ENCODE peak calls at places on chromosome 17, in four cellular contexts. One of them, this sample, is unnamed.

GRCh38 chr17:4551141-4551540 is 4.0 kb downstream of the MYBBP1A start:
- DNase-seq in NCI-H1417: no peak
- DNase-seq in stimulated activated effector memory CD8-positive, alpha-beta T cell treated with anti-CD3 and anti-CD28 coated beads, Interleukin-12 subunit alpha, Interleukin-12 subunit beta, amount 100 ng/mL, for 72 hours: no peak
- DNase-seq in stimulated activated CD8-positive, alpha-beta memory T cell treated with anti-CD3 and anti-CD28 coated beads, Interleukin-4, amount 100 ng/mL, for 24 hours: no peak
- DNase-seq in this sample: no peak

GRCh38 chr17:31489295-31490018 is 98.0 kb downstream of the RAB11FIP4 start:
- DNase-seq in stimulated activated effector memory CD8-positive, alpha-beta T cell treated with anti-CD3 and anti-CD28 coated beads, Interleukin-12 subunit alpha, Interleukin-12 subunit beta, amount 100 ng/mL, for 72 hours: no peak
- DNase-seq in NCI-H1417: no peak
- DNase-seq in stimulated activated CD8-positive, alpha-beta memory T cell treated with anti-CD3 and anti-CD28 coated beads, Interleukin-4, amount 100 ng/mL, for 24 hours: no peak
- DNase-seq in this sample: no peak

GRCh38 chr17:37516131-37516561 is 26.5 kb downstream of the DUSP14 start:
- DNase-seq in stimulated activated CD8-positive, alpha-beta memory T cell treated with anti-CD3 and anti-CD28 coated beads, Interleukin-4, amount 100 ng/mL, for 24 hours: no peak
- DNase-seq in NCI-H1417: peak; percentile 63
- DNase-seq in stimulated activated effector memory CD8-positive, alpha-beta T cell treated with anti-CD3 and anti-CD28 coated beads, Interleukin-12 subunit alpha, Interleukin-12 subunit beta, amount 100 ng/mL, for 72 hours: no peak
- DNase-seq in this sample: no peak

GRCh38 chr17:69325518-69326301 is 1.2 kb downstream of the ABCA5 start:
- DNase-seq in NCI-H1417: no peak
- DNase-seq in stimulated activated CD8-positive, alpha-beta memory T cell treated with anti-CD3 and anti-CD28 coated beads, Interleukin-4, amount 100 ng/mL, for 24 hours: no peak
- DNase-seq in stimulated activated effector memory CD8-positive, alpha-beta T cell treated with anti-CD3 and anti-CD28 coated beads, Interleukin-12 subunit alpha, Interleukin-12 subunit beta, amount 100 ng/mL, for 72 hours: no peak
- DNase-seq in this sample: peak; percentile 36

GRCh38 chr17:45227101-45227591 is 5.5 kb downstream of the FMNL1 start:
- DNase-seq in stimulated activated effector memory CD8-positive, alpha-beta T cell treated with anti-CD3 and anti-CD28 coated beads, Interleukin-12 subunit alpha, Interleukin-12 subunit beta, amount 100 ng/mL, for 72 hours: no peak
- DNase-seq in stimulated activated CD8-positive, alpha-beta memory T cell treated with anti-CD3 and anti-CD28 coated beads, Interleukin-4, amount 100 ng/mL, for 24 hours: no peak
- DNase-seq in NCI-H1417: no peak
- DNase-seq in this sample: peak; percentile 72

GRCh38 chr17:3903051-3903825 is 10.4 kb upstream of the CAMKK1 start:
- DNase-seq in stimulated activated effector memory CD8-positive, alpha-beta T cell treated with anti-CD3 and anti-CD28 coated beads, Interleukin-12 subunit alpha, Interleukin-12 subunit beta, amount 100 ng/mL, for 72 hours: no peak
- DNase-seq in NCI-H1417: no peak
- DNase-seq in stimulated activated CD8-positive, alpha-beta memory T cell treated with anti-CD3 and anti-CD28 coated beads, Interleukin-4, amount 100 ng/mL, for 24 hours: no peak
- DNase-seq in this sample: no peak

GRCh38 chr17:40122466-40122943 is 734 bp downstream of the MSL1 start:
- DNase-seq in stimulated activated CD8-positive, alpha-beta memory T cell treated with anti-CD3 and anti-CD28 coated beads, Interleukin-4, amount 100 ng/mL, for 24 hours: no peak
- DNase-seq in NCI-H1417: peak; percentile 60
- DNase-seq in stimulated activated effector memory CD8-positive, alpha-beta T cell treated with anti-CD3 and anti-CD28 coated beads, Interleukin-12 subunit alpha, Interleukin-12 subunit beta, amount 100 ng/mL, for 72 hours: peak; percentile 21
- DNase-seq in this sample: no peak

GRCh38 chr17:74810699-74811485 is 34.7 kb upstream of the NAT9 start:
- DNase-seq in NCI-H1417: no peak
- DNase-seq in stimulated activated CD8-positive, alpha-beta memory T cell treated with anti-CD3 and anti-CD28 coated beads, Interleukin-4, amount 100 ng/mL, for 24 hours: no peak
- DNase-seq in stimulated activated effector memory CD8-positive, alpha-beta T cell treated with anti-CD3 and anti-CD28 coated beads, Interleukin-12 subunit alpha, Interleukin-12 subunit beta, amount 100 ng/mL, for 72 hours: no peak
- DNase-seq in this sample: no peak

GRCh38 chr17:43840814-43841213 is 6.2 kb upstream of the CD300LG start:
- DNase-seq in stimulated activated effector memory CD8-positive, alpha-beta T cell treated with anti-CD3 and anti-CD28 coated beads, Interleukin-12 subunit alpha, Interleukin-12 subunit beta, amount 100 ng/mL, for 72 hours: no peak
- DNase-seq in NCI-H1417: no peak
- DNase-seq in stimulated activated CD8-positive, alpha-beta memory T cell treated with anti-CD3 and anti-CD28 coated beads, Interleukin-4, amount 100 ng/mL, for 24 hours: no peak
- DNase-seq in this sample: peak; percentile 23